ENCODE peak calls at places on chromosomes 13 and 19, in five cellular contexts. T is T1000; C is NCI-H2029; P is D341Med; O is activated T-helper 1 cell treated with anti-CD3 and anti-CD28 coated beads, Interleukin-12 subunit alpha, Interleukin-12 subunit beta, Interleukin-2, Interleukin-4 antibody, amounts not matched to agents 30 ng/mL and 10 ng/mL and 1 ng/mL, durations not matched to agents 14 hours and 24 hours and 36 hours. K is an unnamed sample.

GRCh38 chr13:101258509-101258908 is 157.8 kb downstream of the NALCN start:
- DNase-seq in P (no peak), C (no peak), T (no peak), O (no peak), K (no peak)

GRCh38 chr13:48862572-48862971 is 113.1 kb upstream of the FNDC3A start:
- DNase-seq in T (no peak), O (no peak), P (no peak), C (no peak), K (no peak)

GRCh38 chr19:3142292-3142670 is 6.4 kb downstream of the GNA15 start:
- DNase-seq in C (no peak), P (no peak), O (no peak), T (peak; percentile 82), K (peak; percentile 63)

GRCh38 chr19:11421607-11422098 is 2.5 kb upstream of the RGL3 start:
- DNase-seq in T (no peak), P (no peak), O (peak; percentile 17), C (no peak), K (no peak)

GRCh38 chr19:6767357-6768235 is at the start of gene SH2D3A:
- DNase-seq in C (peak; percentile 88), P (peak; percentile 85), O (peak; percentile 93), T (no peak), K (peak; percentile 74)

GRCh38 chr19:52898101-52898500 is 666 bp upstream of the ZNF320 start:
- DNase-seq in C (no peak), T (no peak), O (no peak), P (peak; percentile 17), K (no peak)

GRCh38 chr19:1168877-1169791 is 4.9 kb downstream of the SBNO2 start:
- DNase-seq in P (no peak), O (no peak), T (peak; percentile 92), C (no peak), K (peak; percentile 66)

GRCh38 chr19:799076-799881 is 2.0 kb downstream of the PTBP1 start:
- DNase-seq in P (no peak), C (no peak), O (no peak), T (no peak), K (peak; percentile 33)

GRCh38 chr13:39284801-39285388 is 246.6 kb downstream of the NHLRC3 start:
- DNase-seq in C (no peak), T (no peak), O (no peak), P (no peak), K (no peak)

GRCh38 chr13:80462567-80462966 is 121.6 kb upstream of the SPRY2 start:
- DNase-seq in T (no peak), P (no peak), C (no peak), O (no peak), K (no peak)

GRCh38 chr13:29908411-29908810 is 58.0 kb upstream of the UBL3 start:
- DNase-seq in P (no peak), C (no peak), O (no peak), T (no peak), K (no peak)

GRCh38 chr13:24223341-24224231 is 63.1 kb downstream of the SPATA13 start:
- DNase-seq in C (no peak), P (no peak), O (no peak), T (no peak), K (no peak)

GRCh38 chr13:34250151-34250550 is 432.2 kb downstream of the RFC3 start:
- DNase-seq in T (no peak), P (no peak), O (no peak), C (no peak), K (no peak)

GRCh38 chr19:632228-633067 is 889 bp downstream of the POLRMT start:
- DNase-seq in C (no peak), O (no peak), T (peak; percentile 55), P (peak; percentile 72), K (peak; percentile 61)

GRCh38 chr19:50975766-50976165 is 6.4 kb upstream of the KLK6 start:
- DNase-seq in T (no peak), O (no peak), C (no peak), P (no peak), K (no peak)

GRCh38 chr13:30577381-30577780 is 40.3 kb upstream of the USPL1 start:
- DNase-seq in O (peak; percentile 11), T (peak; percentile 50), P (no peak), C (no peak), K (peak; percentile 87)

GRCh38 chr13:51453959-51454703 is 1.3 kb upstream of the INTS6 start:
- DNase-seq in P (peak; percentile 58), C (peak; percentile 3), T (no peak), O (peak; percentile 14), K (peak; percentile 20)

GRCh38 chr19:30255783-30256509 is 116.2 kb upstream of the ZNF536 start:
- DNase-seq in T (no peak), P (no peak), C (no peak), O (no peak), K (no peak)

GRCh38 chr13:26531751-26532150 is 25.7 kb upstream of the WASF3 start:
- DNase-seq in O (no peak), P (no peak), T (no peak), C (peak; percentile 31), K (no peak)

GRCh38 chr13:51148952-51149573 is 38.0 kb upstream of the C13orf42 start:
- DNase-seq in C (no peak), P (peak; percentile 69), O (no peak), T (no peak), K (peak; percentile 4)

GRCh38 chr13:97259787-97260641 is 37.9 kb downstream of the MBNL2 start:
- DNase-seq in P (no peak), C (no peak), T (no peak), O (no peak), K (peak; percentile 31)

GRCh38 chr19:2650515-2650914 is 52.0 kb downstream of the GNG7 start:
- DNase-seq in O (no peak), C (no peak), P (no peak), T (no peak), K (no peak)

GRCh38 chr13:100671389-100672182 is 3.0 kb downstream of the TMTC4 start:
- DNase-seq in P (no peak), C (no peak), O (no peak), T (no peak), K (no peak)

GRCh38 chr19:51394045-51394836 is 3.9 kb upstream of the C19orf84 start:
- DNase-seq in C (peak; percentile 73), T (peak; percentile 90), P (peak; percentile 95), O (peak; percentile 92), K (peak; percentile 98)

GRCh38 chr19:29487432-29487831 is 38.4 kb upstream of the VSTM2B start:
- DNase-seq in P (no peak), C (no peak), T (no peak), O (no peak), K (no peak)

GRCh38 chr19:1970806-1971502 is 30.0 kb downstream of the CSNK1G2 start:
- DNase-seq in C (no peak), O (no peak), T (peak; percentile 21), P (no peak), K (peak; percentile 38)

GRCh38 chr13:114231886-114232285 is 2.8 kb upstream of the CDC16 start:
- DNase-seq in P (no peak), O (no peak), T (no peak), C (no peak), K (no peak)

GRCh38 chr13:41700790-41701310 is 243.5 kb downstream of the RGCC start:
- DNase-seq in T (no peak), P (no peak), O (no peak), C (peak; percentile 34), K (no peak)

GRCh38 chr19:43439183-43440063 is 24.7 kb downstream of the TEX101 start:
- DNase-seq in P (no peak), T (no peak), O (peak; percentile 30), C (no peak), K (no peak)

GRCh38 chr19:16141043-16141442 is 2.4 kb upstream of the HSH2D start:
- DNase-seq in T (no peak), P (no peak), C (no peak), O (no peak), K (no peak)

GRCh38 chr19:45798995-45799517 is 6.4 kb upstream of the DMWD start:
- DNase-seq in T (peak; percentile 75), C (peak; percentile 42), O (peak; percentile 33), P (peak; percentile 90), K (peak; percentile 53)

GRCh38 chr13:40060318-40061007 is 405.0 kb downstream of the COG6 start:
- DNase-seq in O (no peak), P (no peak), C (no peak), T (peak; percentile 2), K (no peak)

GRCh38 chr13:45949161-45949560 is 97.6 kb upstream of the SIAH3 start:
- DNase-seq in O (no peak), C (no peak), T (no peak), P (no peak), K (no peak)

GRCh38 chr13:31051999-31052398 is 109.7 kb downstream of the HSPH1 start:
- DNase-seq in P (no peak), O (no peak), C (no peak), T (no peak), K (no peak)

K was measured in ACHN.